ENCODE peak calls at places on chromosomes 5 and 9, in six cellular contexts. R is A549, F is lower leg skin, W is K562, L is GM12892, N is tibial nerve. G is an unnamed sample.

GRCh38 chr5:74386571-74387334 is 253.8 kb downstream of the ENC1 start:
- DNase-seq in R (no peak), F (no peak), W (no peak), L (no peak), N (no peak), G (no peak)

GRCh38 chr5:157046041-157046440 is 12.9 kb downstream of the HAVCR1 start:
- DNase-seq in R (peak; percentile 60), F (no peak), W (no peak), L (no peak), N (no peak), G (no peak)

GRCh38 chr9:99075246-99075912 is 29.5 kb upstream of the TGFBR1 start:
- DNase-seq in R (no peak), F (no peak), W (peak; percentile 84), L (no peak), N (no peak), G (peak; percentile 85)

GRCh38 chr9:76143834-76144233 is 250.4 kb downstream of the RFK start:
- DNase-seq in R (no peak), F (no peak), W (no peak), L (no peak), N (no peak), G (no peak)

GRCh38 chr9:27108981-27109541 is at the start of gene TEK:
- DNase-seq in R (no peak), F (no peak), W (no peak), L (no peak), N (no peak), G (no peak)

GRCh38 chr5:31921852-31922305 is 252.2 kb downstream of the GOLPH3 start:
- DNase-seq in R (no peak), F (no peak), W (no peak), L (no peak), N (no peak), G (no peak)

GRCh38 chr5:168328804-168329203 is 37.4 kb downstream of the WWC1 start:
- DNase-seq in R (peak; percentile 71), F (no peak), W (no peak), L (peak; percentile 27), N (no peak), G (peak; percentile 53)

GRCh38 chr5:926416-927171 is 33.9 kb downstream of the TRIP13 start:
- DNase-seq in R (no peak), F (no peak), W (peak; percentile 51), L (peak; percentile 56), N (no peak), G (peak; percentile 38)

GRCh38 chr9:83315649-83316048 is 222.6 kb downstream of the FRMD3 start:
- DNase-seq in R (no peak), F (no peak), W (no peak), L (no peak), N (no peak), G (no peak)

GRCh38 chr9:71741841-71742648 is 26.3 kb downstream of the CEMIP2 start:
- DNase-seq in R (no peak), F (no peak), W (peak; percentile 19), L (no peak), N (no peak), G (peak; percentile 83)

GRCh38 chr5:134133995-134134541 is 19.6 kb downstream of the TCF7 start:
- DNase-seq in R (no peak), F (peak; percentile 72), W (no peak), L (no peak), N (no peak), G (no peak)

GRCh38 chr5:98769006-98769255 is 4.5 kb upstream of the RGMB start:
- DNase-seq in R (no peak), F (no peak), W (no peak), L (peak; percentile 25), N (peak; percentile 63), G (peak; percentile 16)

GRCh38 chr5:129377504-129377903 is 82.6 kb upstream of the ADAMTS19 start:
- DNase-seq in R (no peak), F (no peak), W (no peak), L (no peak), N (no peak), G (no peak)

GRCh38 chr5:154415114-154415513 is 30.7 kb upstream of the SAP30L start:
- DNase-seq in R (no peak), F (no peak), W (no peak), L (no peak), N (no peak), G (no peak)

GRCh38 chr5:78837836-78838235 is 147.3 kb downstream of the ARSB start:
- DNase-seq in R (no peak), F (no peak), W (no peak), L (no peak), N (no peak), G (no peak)

GRCh38 chr5:143134900-143135299 is 268.6 kb downstream of the NR3C1 start:
- DNase-seq in R (no peak), F (no peak), W (no peak), L (no peak), N (no peak), G (no peak)

GRCh38 chr5:73126381-73126780 is 6.0 kb downstream of the TMEM171 start:
- DNase-seq in R (no peak), F (peak; percentile 76), W (no peak), L (no peak), N (no peak), G (no peak)

GRCh38 chr9:20513126-20513913 is 109.0 kb downstream of the MLLT3 start:
- DNase-seq in R (no peak), F (no peak), W (no peak), L (no peak), N (no peak), G (peak; percentile 7)

GRCh38 chr5:34656700-34657549 is 797 bp downstream of the RAI14 start:
- DNase-seq in R (peak; percentile 21), F (peak; percentile 87), W (peak; percentile 70), L (peak; percentile 22), N (no peak), G (no peak)
- TF ChIP-seq POLR2A in R (no peak), F (no peak), W (no peak), L (no peak), N (no peak), G (no peak)

DNA sequence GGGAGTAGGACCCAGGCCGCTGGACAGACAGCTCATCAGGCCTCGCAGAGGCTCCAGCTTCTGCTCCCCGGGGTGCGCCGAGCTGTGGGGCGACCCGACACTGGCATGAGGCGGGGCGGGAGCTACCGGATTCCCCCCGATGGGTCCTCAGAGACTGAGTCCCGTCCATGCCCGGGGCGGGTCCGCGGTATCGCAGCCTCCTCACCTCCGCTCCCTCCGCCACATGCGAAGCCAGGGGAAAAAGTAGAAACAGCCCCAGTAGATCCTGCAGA is 2.6 kb upstream of the CCL27 start:
- DNase-seq in R (no peak), F (no peak), W (no peak), L (no peak), N (no peak), G (no peak)
- TF ChIP-seq POLR2A in R (no peak), F (no peak), W (no peak), L (no peak), N (no peak), G (no peak)

GRCh38 chr5:34571380-34572041 is 84.6 kb upstream of the RAI14 start:
- DNase-seq in R (no peak), F (no peak), W (no peak), L (no peak), N (no peak), G (no peak)
- TF ChIP-seq POLR2A in R (no peak), F (no peak), W (no peak), L (no peak), N (no peak), G (no peak)

DNA sequence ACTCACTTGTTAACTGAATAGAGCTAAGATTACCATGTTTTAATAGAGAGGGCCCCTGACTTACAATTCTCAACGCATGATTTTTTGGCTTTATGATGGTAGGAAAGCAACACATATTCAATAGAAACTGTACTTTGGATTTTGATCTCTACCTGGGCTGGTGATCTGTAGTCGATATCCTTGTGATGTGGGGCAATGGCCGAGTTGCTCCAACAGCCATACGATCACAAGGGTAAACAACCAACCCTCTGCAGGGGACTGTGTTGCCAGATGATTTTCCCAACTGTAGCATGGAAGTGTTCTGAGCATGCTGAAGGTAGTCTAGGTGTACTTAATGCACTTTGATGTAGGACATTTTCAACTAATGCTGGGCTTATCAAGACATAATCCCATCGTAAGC is 36.5 kb downstream of the NSUN2 start:
- DNase-seq in R (no peak), F (no peak), W (no peak), L (no peak), N (no peak), G (no peak)
- TF ChIP-seq POLR2A in R (no peak), F (no peak), W (no peak), L (no peak), N (no peak), G (no peak)

GRCh38 chr5:65721050-65721774 is 697 bp downstream of the SGTB start:
- DNase-seq in R (peak; percentile 45), F (peak; percentile 93), W (peak; percentile 15), L (no peak), N (peak; percentile 55), G (peak; percentile 47)

GRCh38 chr5:65727491-65728156 is 5.6 kb downstream of the NLN start:
- DNase-seq in R (no peak), F (no peak), W (no peak), L (no peak), N (no peak), G (no peak)

GRCh38 chr5:65718576-65719310 is 3.2 kb downstream of the SGTB start:
- DNase-seq in R (no peak), F (no peak), W (no peak), L (no peak), N (no peak), G (no peak)

GRCh38 chr5:65721775-65722574 is at the start of the genes NLN and SGTB:
- DNase-seq in R (peak; percentile 74), F (peak; percentile 96), W (peak; percentile 95), L (peak; percentile 85), N (peak; percentile 77), G (peak; percentile 91)

DNA sequence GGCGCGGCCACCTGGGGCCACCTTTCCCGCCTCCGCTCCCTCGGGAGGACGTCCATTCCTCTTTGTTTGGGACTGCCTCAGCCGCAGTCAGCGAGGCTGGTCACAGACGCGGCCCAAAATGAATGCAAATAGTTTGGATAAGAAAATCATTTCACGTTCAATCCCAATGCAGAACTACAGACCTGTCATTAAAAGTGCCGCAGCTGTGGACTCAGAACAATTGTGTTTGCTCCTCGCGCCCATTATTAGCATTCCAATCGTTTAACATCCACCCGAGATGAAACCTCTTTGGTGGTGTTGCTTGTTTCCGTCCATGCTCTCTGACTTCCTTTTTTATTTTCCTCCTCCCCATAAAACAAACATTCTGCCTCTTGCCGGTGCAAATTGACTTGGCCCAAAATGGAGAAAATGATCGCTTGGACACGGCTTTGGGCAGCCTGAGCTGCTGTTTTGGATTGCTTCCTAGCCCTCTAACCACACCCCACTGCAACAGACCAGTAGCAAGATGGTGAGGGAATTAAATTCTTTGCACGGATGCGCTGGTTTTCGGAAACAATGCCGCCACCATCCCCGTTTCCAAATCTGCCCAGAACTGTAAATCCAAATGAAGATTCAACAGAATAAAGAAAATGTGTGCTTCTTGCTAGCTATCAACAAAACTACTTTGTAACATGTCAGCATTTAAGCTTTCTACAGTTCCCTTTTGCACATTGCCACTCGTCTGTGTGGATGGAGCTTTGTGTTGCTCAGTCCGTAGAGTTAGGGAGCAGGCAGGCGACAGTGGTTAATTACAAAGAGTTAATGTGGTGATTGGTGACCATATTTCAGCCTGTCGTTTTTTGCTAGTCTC is 795 bp downstream of the NLN start:
- DNase-seq in R (peak; percentile 65), F (no peak), W (no peak), L (peak; percentile 6), N (no peak), G (peak; percentile 41)
- TF ChIP-seq POLR2A in R (no peak), F (no peak), W (no peak), L (no peak), N (no peak), G (no peak)

G was measured in erythroblast.